ENCODE peak calls at places on chromosomes 1 and 21, in four cellular contexts. J is H1, C is IMR-90, T is H9. N is an unnamed sample.

GRCh38 chr21:33640697-33641338 is 723 bp downstream of the CRYZL1 start:
- DNase-seq in J (no peak), C (peak; percentile 22), T (no peak), N (peak; percentile 47)

GRCh38 chr1:28778021-28778420 is 33.9 kb upstream of the OPRD1 start:
- DNase-seq in T (no peak), J (no peak), C (no peak), N (no peak)

GRCh38 chr1:244214009-244214967 is 163.2 kb downstream of the ZBTB18 start:
- DNase-seq in C (peak; percentile 98), T (peak; percentile 79), J (no peak), N (peak; percentile 85)

GRCh38 chr21:36075171-36075570 is 5.3 kb downstream of the CBR1 start:
- DNase-seq in T (no peak), J (no peak), C (no peak), N (no peak)

GRCh38 chr1:172245788-172246187 is 174.7 kb upstream of the C1orf105 start:
- DNase-seq in T (no peak), C (no peak), J (no peak), N (no peak)

GRCh38 chr1:11478571-11479374 is at the start of gene DISP3:
- DNase-seq in J (peak; percentile 96), T (peak; percentile 90), C (peak; percentile 34), N (peak; percentile 92)

GRCh38 chr1:209756608-209757445 is 974 bp downstream of the TRAF3IP3 start:
- DNase-seq in T (no peak), J (no peak), C (no peak), N (no peak)

GRCh38 chr1:66758247-66758755 is 6.0 kb downstream of the DYNLT5 start:
- DNase-seq in T (no peak), J (no peak), C (peak; percentile 31), N (no peak)

GRCh38 chr1:41529621-41530395 is 45.3 kb upstream of the EDN2 start:
- DNase-seq in T (no peak), J (no peak), C (no peak), N (no peak)

GRCh38 chr1:27395441-27396195 is 3.2 kb downstream of the GPR3 start:
- DNase-seq in T (peak; percentile 89), J (peak; percentile 93), C (peak; percentile 57), N (peak; percentile 90)

DNA sequence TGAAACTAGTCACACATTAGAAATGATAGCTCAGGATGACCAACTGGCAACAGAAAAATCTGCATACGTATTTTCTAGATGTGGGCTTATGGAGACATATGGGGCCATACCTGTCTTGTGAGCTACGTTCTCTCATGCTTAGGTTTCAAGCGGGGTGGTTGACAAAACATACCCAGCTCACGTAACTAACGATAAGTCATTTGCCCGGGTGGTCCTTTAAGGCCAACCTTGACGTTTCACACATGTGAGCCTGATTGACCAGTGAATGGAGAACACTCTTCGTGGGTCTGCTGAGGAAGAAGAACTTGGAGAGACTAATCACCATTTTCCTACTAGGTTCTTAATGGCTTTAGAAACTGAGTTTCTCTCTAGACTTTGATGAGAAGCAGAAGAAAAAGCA is 13.5 kb upstream of the RCSD1 start:
- DNase-seq in C (no peak), J (no peak), T (no peak), N (no peak)
- H3K56ac ChIP-seq in C (no peak overlapping the region), J (no peak overlapping the region), T (no peak overlapping the region), N (no peak overlapping the region)

GRCh38 chr1:77465922-77466321 is 184.1 kb downstream of the AK5 start:
- DNase-seq in T (no peak), J (no peak), C (no peak), N (no peak)

GRCh38 chr1:77467196-77467595 is 185.4 kb downstream of the AK5 start:
- DNase-seq in C (no peak), T (no peak), J (no peak), N (no peak)

GRCh38 chr1:77467741-77468140 is 185.9 kb downstream of the AK5 start:
- DNase-seq in C (peak; percentile 79), J (no peak), T (no peak), N (no peak)

GRCh38 chr1:77468556-77468955 is 186.7 kb downstream of the AK5 start:
- DNase-seq in T (no peak), J (no peak), C (peak; percentile 50), N (no peak)

DNA sequence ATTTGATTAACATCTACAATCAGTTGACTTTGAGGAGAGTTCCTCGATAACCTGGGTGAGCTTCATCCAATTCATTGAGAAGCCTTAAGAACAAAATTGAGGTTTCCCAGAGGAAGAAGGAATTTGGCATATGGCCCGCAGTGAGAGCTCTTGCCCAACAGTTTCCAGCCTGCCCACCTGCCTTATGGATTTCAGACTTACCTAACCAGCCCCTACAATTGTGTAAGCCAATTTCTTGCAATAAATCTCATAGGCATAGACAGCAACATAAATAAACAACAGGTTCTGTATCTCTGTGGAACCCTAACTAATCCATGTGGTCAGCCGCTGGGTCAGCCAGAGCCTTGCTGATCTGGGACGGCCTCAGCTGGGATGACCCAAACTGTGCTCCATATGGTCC is 187.5 kb downstream of the AK5 start:
- DNase-seq in C (peak; percentile 7), T (no peak), J (no peak), N (no peak)
- H4K5ac ChIP-seq in C (peak overlapping the region; percentile 1), T (no peak overlapping the region), J (no peak overlapping the region), N (no peak overlapping the region)

GRCh38 chr1:214801191-214801590 is 198.2 kb downstream of the CENPF start:
- DNase-seq in C (peak; percentile 51), J (no peak), T (no peak), N (no peak)
- H3K56ac ChIP-seq in C (no peak overlapping the region), J (no peak overlapping the region), T (no peak overlapping the region), N (no peak overlapping the region)

GRCh38 chr1:156435551-156436318 is 64.8 kb downstream of the MEF2D start:
- DNase-seq in T (no peak), J (no peak), C (no peak), N (peak; percentile 41)

GRCh38 chr1:156436319-156437043 is 64.1 kb downstream of the MEF2D start:
- DNase-seq in J (peak; percentile 73), T (peak; percentile 52), C (no peak), N (peak; percentile 51)

GRCh38 chr1:156438278-156438987 is 62.1 kb downstream of the MEF2D start:
- DNase-seq in C (peak; percentile 58), J (no peak), T (no peak), N (no peak)

GRCh38 chr1:156437465-156437864 is 63.1 kb downstream of the MEF2D start:
- DNase-seq in J (no peak), T (no peak), C (no peak), N (no peak)

DNA sequence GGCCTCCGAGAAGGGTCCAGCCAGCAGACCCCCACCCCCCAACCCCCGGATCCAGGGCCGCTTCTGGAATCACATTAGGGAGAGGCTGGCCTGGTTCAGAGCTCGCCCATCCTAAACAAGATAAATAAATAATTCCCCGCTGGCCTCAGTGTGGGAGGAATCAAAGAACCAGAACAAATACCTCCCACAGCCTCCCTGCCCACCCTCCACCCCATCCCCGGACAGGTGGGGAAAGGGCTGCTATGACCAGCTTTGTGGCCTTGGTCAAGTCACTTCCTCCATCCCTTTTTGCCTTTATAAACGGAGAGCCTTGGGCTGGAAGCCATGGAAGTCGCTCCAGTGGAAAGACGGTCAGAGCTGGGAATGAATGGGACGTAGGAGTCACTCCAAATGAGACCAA is 63.5 kb downstream of the MEF2D start:
- DNase-seq in C (no peak), T (no peak), J (no peak), N (no peak)
- H4K5ac ChIP-seq in C (no peak overlapping the region), T (no peak overlapping the region), J (no peak overlapping the region), N (peak overlapping the region; percentile 59)

GRCh38 chr1:170518965-170519364 is 13.0 kb upstream of the GORAB start:
- DNase-seq in J (no peak), C (no peak), T (no peak), N (no peak)
- H3K56ac ChIP-seq in J (no peak overlapping the region), C (no peak overlapping the region), T (no peak overlapping the region), N (no peak overlapping the region)

DNA sequence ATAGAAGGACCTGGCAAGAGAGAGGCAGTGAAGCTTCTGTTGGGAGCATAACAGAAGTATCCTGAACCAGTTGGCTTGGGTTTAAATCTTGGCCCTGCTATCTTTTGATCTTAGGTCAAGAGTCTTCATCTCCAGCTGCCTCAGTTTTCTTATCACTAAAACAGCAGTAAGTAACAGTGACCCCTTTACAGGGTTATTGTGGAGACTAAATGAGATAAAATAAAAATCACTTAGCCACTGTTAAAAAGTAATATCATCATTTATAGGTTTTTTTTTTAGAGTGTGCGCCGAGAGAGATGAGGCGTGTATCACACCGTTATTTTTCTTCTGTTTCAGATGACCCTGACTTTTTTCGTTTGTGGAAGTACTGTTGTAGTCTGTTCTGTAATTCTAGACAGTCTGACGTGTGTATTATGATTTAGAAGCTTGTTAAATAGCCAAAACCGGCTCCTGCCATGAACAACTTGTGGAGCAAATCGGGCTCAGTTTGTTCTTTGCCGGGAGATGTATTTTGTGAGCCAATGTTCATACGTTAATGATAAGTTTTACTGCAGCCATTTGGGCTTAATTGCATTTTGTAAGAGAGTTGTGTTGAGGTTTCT is 1.2 kb downstream of the THRAP3 start:
- DNase-seq in C (peak; percentile 18), J (no peak), T (no peak), N (no peak)
- H4K5ac ChIP-seq in C (peak overlapping the region; percentile 5), J (no peak overlapping the region), T (no peak overlapping the region), N (no peak overlapping the region)